ENCODE peak calls at places on chromosomes 13 and 19, in ten cellular contexts. P is HT1080; H is M059J; Y is T-helper 1 cell; J is AG04450; W is amygdala; S is NT2/D1; M is activated T-helper 1 cell treated with anti-CD3 and anti-CD28 coated beads, Interleukin-2, amount 50 U/mL, for 16 hours; G is GM04504; B is right atrium auricular region. C is an unnamed sample.

GRCh38 chr13:73076013-73076412 is 17.2 kb downstream of the KLF5 start:
- DNase-seq in P (no peak), H (no peak), Y (no peak), J (no peak), W (no peak), S (no peak), M (no peak), G (no peak), B (no peak), C (no peak)

GRCh38 chr19:21084343-21084742 is 2.3 kb downstream of the ZNF714 start:
- DNase-seq in P (peak), H (peak), Y (no peak), J (peak), W (no peak), S (no peak), M (no peak), G (peak), B (no peak), C (no peak)

GRCh38 chr13:30038884-30039283 is 188.5 kb upstream of the UBL3 start:
- DNase-seq in P (no peak), H (peak), Y (no peak), J (no peak), W (no peak), S (no peak), M (no peak), G (peak), B (no peak), C (no peak)

GRCh38 chr19:9054768-9055167 is 32.1 kb upstream of the OR1M1 start:
- DNase-seq in P (no peak), H (peak), Y (no peak), J (no peak), W (no peak), S (peak), M (no peak), G (no peak), B (no peak), C (no peak)

GRCh38 chr19:49907745-49908446 is 11.2 kb upstream of the IL4I1 start:
- DNase-seq in P (no peak), H (no peak), Y (no peak), J (no peak), W (no peak), S (no peak), M (no peak), G (no peak), B (no peak), C (no peak)

GRCh38 chr13:43597599-43597945 is 189.2 kb downstream of the ENOX1 start:
- DNase-seq in P (no peak), H (no peak), Y (no peak), J (no peak), W (no peak), S (no peak), M (no peak), G (no peak), B (no peak), C (no peak)

GRCh38 chr13:107099661-107100060 is 531.7 kb upstream of the ARGLU1 start:
- DNase-seq in P (peak), H (peak), Y (no peak), J (peak), W (no peak), S (no peak), M (no peak), G (peak), B (no peak), C (no peak)

GRCh38 chr19:35908010-35908441 is at the start of gene TYROBP:
- DNase-seq in P (no peak), H (no peak), Y (no peak), J (no peak), W (no peak), S (no peak), M (no peak), G (no peak), B (no peak), C (no peak)

GRCh38 chr19:16285769-16286564 is 38.7 kb upstream of the KLF2 start:
- DNase-seq in P (no peak), H (peak), Y (no peak), J (no peak), W (peak), S (no peak), M (no peak), G (no peak), B (no peak), C (no peak)

GRCh38 chr13:64529874-64530485 is 2700.2 kb downstream of the PCDH9 start:
- DNase-seq in P (peak), H (no peak), Y (no peak), J (no peak), W (no peak), S (peak), M (no peak), G (no peak), B (no peak), C (no peak)

GRCh38 chr13:32969516-32969941 is 46.7 kb upstream of the KL start:
- DNase-seq in P (peak), H (peak), Y (no peak), J (peak), W (no peak), S (no peak), M (no peak), G (peak), B (peak), C (no peak)

GRCh38 chr13:72585254-72585653 is 142.2 kb downstream of the MZT1 start:
- DNase-seq in P (no peak), H (no peak), Y (no peak), J (no peak), W (no peak), S (no peak), M (no peak), G (no peak), B (no peak), C (no peak)

C was measured in esophagus muscularis mucosa.